ENCODE peak calls at places on chromosomes 11 and 22, in eight cellular contexts. Q, V, O, D, S, A, X and J are unnamed samples.
A peak's percentile ranks its signal among the peaks of the same experiment; 100 is the strongest.

GRCh38 chr11:92440701-92441338 is 216.2 kb downstream of the FAT3 start:
- DNase-seq in S (no peak), A (no peak), X (no peak), O (no peak), V (no peak), D (no peak), Q (no peak), J (no peak)

GRCh38 chr22:32531955-32532818 is 57.6 kb downstream of the FBXO7 start:
- DNase-seq in O (peak; percentile 86), D (peak; percentile 21), S (no peak), Q (peak; percentile 92), A (no peak), V (no peak), X (no peak), J (no peak)

GRCh38 chr22:50030315-50031188 is 18.0 kb upstream of the IL17REL start:
- DNase-seq in S (peak; percentile 70), Q (peak; percentile 45), X (peak; percentile 69), A (peak; percentile 79), D (peak; percentile 66), V (peak; percentile 86), O (no peak), J (peak; percentile 73)

GRCh38 chr11:86476109-86476861 is 101.6 kb downstream of the CCDC81 start:
- DNase-seq in X (no peak), Q (no peak), V (no peak), O (no peak), A (no peak), D (no peak), S (no peak), J (no peak)

GRCh38 chr22:26822300-26822699 is 164.9 kb downstream of the MIAT start:
- DNase-seq in D (no peak), A (no peak), Q (no peak), O (no peak), X (no peak), V (no peak), S (no peak), J (no peak)

GRCh38 chr11:134125507-134125906 is 56.6 kb downstream of the JAM3 start:
- DNase-seq in X (no peak), V (no peak), D (no peak), O (no peak), A (no peak), S (no peak), Q (no peak), J (no peak)

GRCh38 chr11:111460752-111461305 is 51.4 kb downstream of the BTG4 start:
- DNase-seq in X (no peak), S (no peak), A (no peak), Q (no peak), O (no peak), D (no peak), V (no peak), J (no peak)

GRCh38 chr11:100727410-100727809 is 40.3 kb downstream of the ARHGAP42 start:
- DNase-seq in Q (no peak), A (no peak), S (no peak), V (no peak), X (no peak), O (no peak), D (no peak), J (no peak)

GRCh38 chr11:96082002-96082899 is 158.3 kb upstream of the MTMR2 start:
- DNase-seq in D (no peak), V (no peak), S (no peak), Q (no peak), A (no peak), O (no peak), X (no peak), J (no peak)

GRCh38 chr22:44273175-44273574 is 39.6 kb downstream of the SHISAL1 start:
- DNase-seq in D (no peak), Q (no peak), S (no peak), V (peak; percentile 19), X (no peak), O (no peak), A (no peak), J (no peak)

GRCh38 chr11:119218141-119218878 is 12.2 kb downstream of the CBL start:
- DNase-seq in X (no peak), O (peak; percentile 80), D (no peak), A (no peak), Q (peak; percentile 98), S (peak; percentile 100), V (no peak), J (no peak)

GRCh38 chr11:44267366-44268072 is 42.4 kb downstream of the ALX4 start:
- DNase-seq in S (no peak), Q (no peak), D (no peak), V (no peak), A (no peak), X (no peak), O (no peak), J (no peak)

GRCh38 chr22:32564170-32565001 is 89.8 kb downstream of the FBXO7 start:
- DNase-seq in S (peak; percentile 41), Q (peak; percentile 68), A (no peak), O (no peak), X (no peak), D (no peak), V (no peak), J (no peak)

GRCh38 chr11:68146010-68146540 is 24.9 kb upstream of the CHKA start:
- DNase-seq in S (peak; percentile 98), O (no peak), V (no peak), D (no peak), A (peak; percentile 89), Q (no peak), X (no peak), J (no peak)

GRCh38 chr11:130571947-130572584 is 123.6 kb downstream of the ADAMTS15 start:
- DNase-seq in X (no peak), O (no peak), A (no peak), D (no peak), V (no peak), S (no peak), Q (no peak), J (no peak)

GRCh38 chr11:133176748-133177147 is 355.6 kb downstream of the OPCML start:
- DNase-seq in A (no peak), X (no peak), D (no peak), V (no peak), S (no peak), Q (no peak), O (no peak), J (no peak)

GRCh38 chr11:12216542-12217422 is 106.4 kb downstream of the MICAL2 start:
- DNase-seq in V (no peak), S (no peak), Q (no peak), A (peak; percentile 33), D (no peak), O (no peak), X (no peak), J (no peak)

GRCh38 chr22:22599248-22599647 is 40.2 kb upstream of the PRAME start:
- DNase-seq in X (no peak), O (no peak), Q (no peak), V (peak; percentile 17), S (no peak), A (no peak), D (no peak), J (no peak)
- TF ChIP-seq CTCF in X (no peak), O (no peak), Q (no peak), V (no peak), S (no peak), A (no peak), D (no peak), J (no peak)

DNA sequence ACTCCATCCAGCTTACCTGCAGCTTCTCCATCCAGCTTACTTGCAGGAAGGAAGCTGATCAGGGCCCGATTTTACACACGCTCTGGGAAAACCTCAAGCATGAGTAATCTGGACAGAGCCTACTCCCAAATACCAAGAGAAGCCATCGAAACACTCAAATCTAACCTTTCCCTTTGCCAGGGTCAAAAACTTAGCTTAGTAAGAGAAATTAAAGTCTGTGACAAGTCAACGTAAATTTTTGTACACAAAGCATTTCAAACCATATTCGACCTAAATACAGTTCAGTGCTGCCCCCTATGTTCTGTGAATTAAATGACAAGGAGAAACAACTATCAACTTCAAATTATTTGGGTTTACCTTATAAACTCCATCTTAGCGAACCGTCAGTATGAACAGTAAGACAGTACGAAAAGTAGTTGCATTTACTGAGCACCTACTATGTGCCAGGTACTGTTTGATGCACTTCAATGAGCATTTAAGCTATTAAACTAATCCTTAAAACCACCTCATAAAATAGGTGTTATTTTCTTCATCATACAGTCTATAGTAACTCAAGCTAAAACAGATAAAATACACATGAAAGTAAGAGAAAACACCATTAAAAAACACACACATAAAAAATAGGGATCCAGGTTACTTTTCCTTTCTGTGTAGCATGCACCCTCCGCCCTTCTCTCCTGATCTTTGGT is 36.9 kb downstream of the ARFGAP3 start:
- DNase-seq in A (no peak), O (peak; percentile 55), D (no peak), Q (peak; percentile 92), V (peak; percentile 80), S (peak; percentile 40), X (no peak), J (no peak)
- TF ChIP-seq CTCF in A (no peak), O (peak; percentile 44), D (peak; percentile 62), Q (peak; percentile 89), V (peak; percentile 98), S (peak; percentile 85), X (peak; percentile 66), J (no peak)

GRCh38 chr11:121047926-121048325 is 24.0 kb downstream of the TBCEL start:
- DNase-seq in S (no peak), O (no peak), Q (no peak), D (no peak), V (no peak), A (no peak), X (no peak), J (no peak)
- TF ChIP-seq CTCF in S (no peak), O (no peak), Q (no peak), D (no peak), V (no peak), A (no peak), X (no peak), J (no peak)

GRCh38 chr11:2406878-2407410 is 6.4 kb downstream of the TSSC4 start:
- DNase-seq in Q (no peak), O (no peak), V (no peak), A (no peak), X (no peak), D (no peak), S (no peak), J (no peak)
- TF ChIP-seq CTCF in Q (no peak), O (no peak), V (no peak), A (no peak), X (no peak), D (no peak), S (no peak), J (no peak)

DNA sequence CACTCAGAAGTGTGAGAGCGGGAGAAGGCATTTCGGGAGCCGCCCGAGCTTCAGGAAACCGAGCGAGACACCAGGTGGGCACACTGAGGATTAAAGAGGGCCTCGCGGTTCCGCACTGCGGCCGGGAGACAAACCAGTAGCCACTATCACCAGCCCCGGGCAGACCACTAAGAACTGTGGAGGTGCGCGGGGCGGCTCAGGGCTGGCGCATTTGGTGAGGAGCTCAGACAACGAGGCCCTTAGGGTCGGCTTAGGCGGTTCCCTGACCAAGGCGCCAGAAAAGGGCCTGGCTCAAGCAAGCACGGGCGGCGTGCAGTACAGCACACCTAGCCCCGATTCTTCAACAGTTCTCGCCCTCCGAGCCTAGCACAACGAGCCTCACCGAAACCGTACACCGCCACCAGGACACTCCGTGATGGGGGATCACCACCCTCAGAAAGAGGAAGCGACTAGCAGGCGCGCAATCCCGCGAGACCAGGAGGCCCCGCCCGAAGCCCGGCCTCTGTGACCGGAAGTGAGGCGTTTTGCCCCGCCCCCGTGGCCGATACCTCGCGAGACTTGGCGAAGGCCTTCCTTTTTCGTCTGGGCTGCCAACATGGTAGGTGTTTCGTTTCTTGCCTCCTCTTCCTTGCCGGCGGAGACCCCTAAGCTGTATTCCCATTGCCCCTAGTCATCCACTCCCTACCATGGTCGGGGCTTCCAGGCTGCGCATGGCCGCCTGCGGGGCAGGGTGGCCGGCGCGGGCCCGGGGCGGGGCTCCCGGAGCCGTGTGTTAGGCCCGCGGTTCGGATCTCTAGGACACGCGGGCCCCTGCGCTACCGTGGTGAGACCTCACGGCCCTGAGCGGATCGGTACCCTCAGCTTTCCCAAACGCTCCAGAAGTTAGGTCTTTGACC is at the start of the genes RPL27A and TRIM66:
- DNase-seq in D (peak; percentile 98), V (peak; percentile 97), O (peak; percentile 72), S (peak; percentile 82), A (peak; percentile 97), Q (peak; percentile 95), X (peak; percentile 98), J (peak; percentile 54)
- TF ChIP-seq CTCF in D (peak; percentile 17), V (no peak), O (peak; percentile 19), S (no peak), A (no peak), Q (peak; percentile 24), X (no peak), J (no peak)